ENCODE peak calls at places on chromosomes 3 and 15, in five cellular contexts. Z is NCI-H774; H is GM13976; O is GM04504; B is stimulated activated CD4-positive, alpha-beta T cell treated with anti-CD3 and anti-CD28 coated beads, Interleukin-4, amount 100 ng/mL, for 4 hours. E is an unnamed sample.

GRCh38 chr3:113912551-113913246 is 35.1 kb upstream of the ZDHHC23 start:
- DNase-seq in B (no peak), Z (peak), O (peak), H (peak), E (no peak)

GRCh38 chr3:166071-166470 is 30.5 kb upstream of the CHL1 start:
- DNase-seq in O (no peak), H (no peak), B (no peak), Z (peak), E (no peak)

GRCh38 chr3:140416686-140417085 is 261.2 kb upstream of the TRIM42 start:
- DNase-seq in B (no peak), H (no peak), O (no peak), Z (no peak), E (no peak)

GRCh38 chr15:67892559-67893377 is 52.9 kb upstream of the RNU6-1 start:
- DNase-seq in Z (no peak), H (no peak), B (no peak), O (no peak), E (no peak)

GRCh38 chr3:161977063-161977462 is 480.5 kb downstream of the OTOL1 start:
- DNase-seq in O (peak), Z (no peak), H (no peak), B (no peak), E (no peak)

GRCh38 chr3:32297366-32297765 is 58.9 kb downstream of the CMTM8 start:
- DNase-seq in H (no peak), O (no peak), Z (no peak), B (no peak), E (no peak)

GRCh38 chr15:63292771-63293170 is 15.4 kb downstream of the APH1B start:
- DNase-seq in O (no peak), B (no peak), H (peak), Z (no peak), E (no peak)

GRCh38 chr15:82159922-82160321 is 102.6 kb downstream of the EFL1 start:
- DNase-seq in B (no peak), O (peak), H (no peak), Z (no peak), E (no peak)

GRCh38 chr3:4061201-4061600 is 242.0 kb upstream of the SETMAR start:
- DNase-seq in O (no peak), Z (no peak), H (no peak), B (no peak), E (no peak)

GRCh38 chr3:157573281-157573680 is 70.1 kb upstream of the VEPH1 start:
- DNase-seq in B (no peak), H (no peak), O (peak), Z (no peak), E (no peak)

GRCh38 chr3:136960838-136961836 is 3.4 kb downstream of the IL20RB start:
- DNase-seq in B (no peak), O (peak), Z (no peak), H (no peak), E (no peak)

GRCh38 chr3:111321786-111322185 is 220.2 kb upstream of the CD96 start:
- DNase-seq in O (no peak), B (no peak), Z (no peak), H (no peak), E (no peak)

GRCh38 chr15:101047301-101047781 is 128.2 kb downstream of the LRRK1 start:
- DNase-seq in Z (no peak), O (no peak), H (no peak), B (no peak), E (no peak)

GRCh38 chr3:17103579-17103978 is 218.8 kb downstream of the PLCL2 start:
- DNase-seq in B (no peak), Z (no peak), O (no peak), H (no peak), E (no peak)

GRCh38 chr3:50356553-50356952 is 2.8 kb downstream of the TMEM115 start:
- DNase-seq in O (no peak), Z (no peak), H (no peak), B (no peak), E (no peak)

GRCh38 chr3:15299036-15299435 is 33.4 kb downstream of the SH3BP5 start:
- DNase-seq in H (no peak), B (no peak), Z (no peak), O (no peak), E (no peak)

GRCh38 chr3:63948995-63949394 is 36.8 kb upstream of the SCAANT1 start:
- DNase-seq in Z (no peak), H (no peak), O (no peak), B (no peak), E (no peak)

GRCh38 chr3:8573342-8573926 is 71.2 kb downstream of the SSUH2 start:
- DNase-seq in Z (no peak), H (no peak), B (no peak), O (no peak), E (no peak)

GRCh38 chr15:81188354-81188753 is 8.3 kb upstream of the IL16 start:
- DNase-seq in Z (no peak), H (no peak), B (no peak), O (no peak), E (no peak)

GRCh38 chr3:9746330-9746729 is 3.4 kb upstream of the OGG1 start:
- DNase-seq in B (no peak), H (no peak), Z (no peak), O (peak), E (no peak)

GRCh38 chr15:41940441-41940857 is 31.9 kb downstream of the EHD4 start:
- DNase-seq in B (peak), H (no peak), Z (no peak), O (peak), E (no peak)

GRCh38 chr3:112136959-112137693 is 4.1 kb upstream of the GCSAM start:
- DNase-seq in Z (peak), O (no peak), B (no peak), H (peak), E (no peak)

GRCh38 chr3:96996009-96996408 is 181.6 kb downstream of the EPHA6 start:
- DNase-seq in B (no peak), O (no peak), Z (no peak), H (no peak), E (no peak)

GRCh38 chr3:12476238-12476897 is 7.9 kb upstream of the TSEN2 start:
- DNase-seq in O (no peak), H (no peak), B (no peak), Z (no peak), E (no peak)

GRCh38 chr15:62390793-62391543 is 225.9 kb upstream of the C2CD4B start:
- DNase-seq in B (peak), O (no peak), Z (no peak), H (peak), E (no peak)

GRCh38 chr3:184741259-184741556 is 29.3 kb upstream of the MAGEF1 start:
- DNase-seq in B (no peak), Z (no peak), H (no peak), O (no peak), E (no peak)

GRCh38 chr3:130340766-130341165 is 4.7 kb upstream of the COL6A5 start:
- DNase-seq in H (no peak), B (no peak), Z (no peak), O (no peak), E (no peak)

GRCh38 chr3:13465236-13465958 is 14.7 kb upstream of the HDAC11 start:
- DNase-seq in Z (no peak), B (no peak), H (no peak), O (no peak), E (no peak)

GRCh38 chr3:184373422-184373821 is 4.6 kb downstream of the THPO start:
- DNase-seq in O (no peak), B (no peak), H (no peak), Z (no peak), E (no peak)

GRCh38 chr3:38581774-38582173 is 67.7 kb downstream of the SCN5A start:
- DNase-seq in B (no peak), Z (no peak), O (no peak), H (no peak), E (no peak)

GRCh38 chr15:81419304-81419943 is 45.4 kb upstream of the TMC3 start:
- DNase-seq in B (no peak), Z (no peak), H (no peak), O (no peak), E (no peak)

GRCh38 chr3:171353423-171353822 is 106.8 kb downstream of the TNIK start:
- DNase-seq in B (no peak), Z (no peak), O (no peak), H (no peak), E (no peak)

GRCh38 chr3:13301295-13301987 is 118.7 kb downstream of the NUP210 start:
- DNase-seq in B (no peak), Z (no peak), O (peak), H (no peak), E (no peak)

GRCh38 chr3:48238506-48239085 is 2.3 kb upstream of the ZNF589 start:
- DNase-seq in Z (no peak), H (no peak), B (no peak), O (no peak), E (no peak)

GRCh38 chr3:43289401-43289800 is 3.1 kb downstream of the SNRK start:
- DNase-seq in H (no peak), B (no peak), O (peak), Z (no peak), E (no peak)

GRCh38 chr15:32794973-32795372 is 77.2 kb downstream of the GREM1 start:
- DNase-seq in Z (no peak), B (no peak), O (no peak), H (no peak), E (no peak)

GRCh38 chr3:188584162-188584529 is 430.2 kb downstream of the LPP start:
- DNase-seq in B (no peak), Z (no peak), O (peak), H (no peak), E (no peak)